ENCODE peak calls at places on chromosomes 4 and X, in nine cellular contexts. O, Q, T, M, L, J, F, W and D are unnamed samples.

GRCh38 chr4:8201341-8201781 is 2.3 kb downstream of the SH3TC1 start:
- DNase-seq in M (no peak), O (no peak), W (no peak), Q (no peak), F (no peak), L (no peak), J (no peak), T (no peak), D (no peak)

GRCh38 chr4:77141964-77142641 is 14.9 kb upstream of the CCNG2 start:
- DNase-seq in W (no peak), L (no peak), F (no peak), Q (no peak), T (no peak), J (no peak), M (no peak), O (peak), D (no peak)

GRCh38 chr4:25860586-25861421 is 2.0 kb downstream of the SEL1L3 start:
- DNase-seq in W (no peak), T (no peak), M (no peak), Q (no peak), J (peak), F (no peak), L (no peak), O (peak), D (no peak)

GRCh38 chrX:15471016-15471415 is 22.1 kb downstream of the PIR start:
- DNase-seq in L (peak), Q (peak), M (peak), F (peak), T (peak), O (peak), J (peak), W (peak), D (peak)

GRCh38 chrX:70592091-70592490 is 147.5 kb downstream of the DLG3 start:
- DNase-seq in W (no peak), J (no peak), M (peak), L (no peak), T (peak), O (no peak), Q (no peak), F (no peak), D (no peak)

GRCh38 chr4:16875487-16875886 is 23.0 kb downstream of the LDB2 start:
- DNase-seq in O (no peak), Q (no peak), W (no peak), L (no peak), F (no peak), M (peak), T (peak), J (no peak), D (no peak)

GRCh38 chr4:7425591-7426468 is 8.9 kb downstream of the PSAPL1 start:
- DNase-seq in F (peak), O (no peak), T (no peak), Q (no peak), J (no peak), M (no peak), W (no peak), L (no peak), D (no peak)

GRCh38 chrX:69024287-69024686 is 141.0 kb downstream of the PJA1 start:
- DNase-seq in L (no peak), F (no peak), W (no peak), O (no peak), J (no peak), Q (peak), M (no peak), T (no peak), D (no peak)

GRCh38 chr4:80500593-80500992 is 165.1 kb downstream of the CFAP299 start:
- DNase-seq in O (no peak), Q (no peak), J (no peak), W (no peak), L (no peak), M (no peak), F (no peak), T (no peak), D (peak)

GRCh38 chr4:54781771-54782170 is 124.0 kb downstream of the KIT start:
- DNase-seq in Q (peak), O (no peak), F (peak), J (no peak), T (no peak), L (no peak), M (no peak), W (no peak), D (no peak)

GRCh38 chrX:110399497-110399896 is 40.8 kb downstream of the RTL9 start:
- DNase-seq in W (no peak), J (no peak), O (no peak), T (no peak), M (no peak), Q (no peak), L (no peak), F (no peak), D (no peak)

GRCh38 chr4:168522371-168522770 is 25.5 kb downstream of the PALLD start:
- DNase-seq in W (no peak), J (no peak), F (no peak), Q (no peak), T (no peak), L (no peak), M (no peak), O (no peak), D (no peak)

GRCh38 chr4:107888237-107888636 is 43.1 kb upstream of the CYP2U1 start:
- DNase-seq in F (no peak), L (no peak), M (peak), J (no peak), T (no peak), O (no peak), W (no peak), Q (no peak), D (no peak)